ENCODE peak calls at places on chromosomes 11 and 22, in eight cellular contexts. O, B, Y, H, U, E, I and S are unnamed samples.

GRCh38 chr22:33921576-33922181 is 1.4 kb upstream of the LARGE1 start:
- DNase-seq in O (no peak), E (peak), U (peak), Y (peak), H (peak), I (peak), B (no peak), S (no peak)

GRCh38 chr11:13837286-13837685 is 125.2 kb upstream of the SPON1 start:
- DNase-seq in E (peak), B (no peak), U (peak), I (no peak), O (no peak), H (no peak), Y (no peak), S (no peak)

GRCh38 chr11:93117578-93117964 is 80.2 kb downstream of the SLC36A4 start:
- DNase-seq in O (no peak), Y (no peak), E (no peak), I (no peak), U (no peak), H (no peak), B (no peak), S (no peak)

GRCh38 chr22:37228106-37229011 is 15.7 kb downstream of the RAC2 start:
- DNase-seq in Y (peak), H (no peak), E (no peak), O (no peak), U (peak), B (no peak), I (no peak), S (no peak)

GRCh38 chr11:77519847-77520246 is 46.0 kb upstream of the PAK1 start:
- DNase-seq in O (no peak), H (no peak), I (no peak), Y (no peak), U (no peak), E (no peak), B (no peak), S (no peak)

GRCh38 chr22:46777609-46777970 is 15.1 kb downstream of the TBC1D22A start:
- DNase-seq in H (peak), E (no peak), B (no peak), O (peak), I (no peak), U (no peak), Y (peak), S (no peak)

GRCh38 chr11:134572741-134573675 is 161.0 kb upstream of the B3GAT1 start:
- DNase-seq in U (no peak), O (no peak), E (no peak), Y (no peak), B (no peak), H (no peak), I (peak), S (no peak)

GRCh38 chr11:131744847-131745246 is 374.4 kb downstream of the NTM start:
- DNase-seq in Y (no peak), E (no peak), B (no peak), I (no peak), U (peak), H (no peak), O (no peak), S (no peak)

GRCh38 chr11:134950692-134951304 is 538.8 kb upstream of the B3GAT1 start:
- DNase-seq in Y (no peak), E (no peak), O (no peak), I (no peak), H (no peak), U (peak), B (no peak), S (no peak)

GRCh38 chr22:31870890-31871289 is 73.4 kb upstream of the YWHAH start:
- DNase-seq in I (no peak), O (no peak), U (peak), H (no peak), Y (no peak), E (peak), B (peak), S (peak)

GRCh38 chr11:134643115-134643514 is 231.1 kb upstream of the B3GAT1 start:
- DNase-seq in H (no peak), B (no peak), U (no peak), I (no peak), E (no peak), Y (no peak), O (no peak), S (no peak)

GRCh38 chr11:14892577-14892976 is 546 bp upstream of the CYP2R1 start:
- DNase-seq in H (no peak), O (no peak), E (no peak), U (no peak), I (no peak), Y (no peak), B (no peak), S (no peak)

GRCh38 chr22:23187871-23188700 is 7.8 kb downstream of the BCR start:
- DNase-seq in U (no peak), O (no peak), E (no peak), I (no peak), H (no peak), B (peak), Y (no peak), S (no peak)

GRCh38 chr22:46259374-46259773 is 3.8 kb downstream of the PKDREJ start:
- DNase-seq in Y (no peak), B (no peak), U (no peak), E (no peak), H (no peak), O (no peak), I (no peak), S (no peak)

GRCh38 chr11:1050581-1051355 is 14.2 kb upstream of the MUC6 start:
- DNase-seq in U (peak), O (peak), B (no peak), Y (peak), H (peak), E (peak), I (peak), S (peak)

GRCh38 chr22:23256986-23257888 is 76.9 kb downstream of the BCR start:
- DNase-seq in I (no peak), Y (peak), O (no peak), E (no peak), U (no peak), H (peak), B (no peak), S (no peak)

GRCh38 chr11:120801801-120802689 is 221.9 kb upstream of the TBCEL start:
- DNase-seq in U (peak), I (peak), H (peak), O (peak), B (peak), Y (peak), E (peak), S (peak)

GRCh38 chr11:104365676-104366075 is 201.7 kb upstream of the PDGFD start:
- DNase-seq in E (no peak), O (no peak), H (no peak), U (no peak), Y (no peak), B (no peak), I (no peak), S (no peak)

GRCh38 chr11:108906329-108906728 is 241.5 kb downstream of the DDX10 start:
- DNase-seq in H (no peak), O (no peak), E (no peak), Y (no peak), I (no peak), B (no peak), U (peak), S (no peak)

GRCh38 chr11:69840371-69841169 is 21.4 kb upstream of the FGF3 start:
- DNase-seq in H (no peak), U (no peak), O (no peak), B (no peak), E (no peak), I (no peak), Y (peak), S (no peak)

GRCh38 chr11:69841859-69842698 is 22.9 kb upstream of the FGF3 start:
- DNase-seq in Y (peak), E (no peak), B (no peak), H (no peak), O (no peak), I (no peak), U (no peak), S (peak)

GRCh38 chr11:69839516-69839915 is 20.3 kb upstream of the FGF3 start:
- DNase-seq in U (no peak), H (no peak), Y (peak), E (no peak), B (no peak), I (no peak), O (no peak), S (no peak)

GRCh38 chr11:69842746-69843528 is 23.7 kb upstream of the FGF3 start:
- DNase-seq in O (no peak), I (no peak), B (no peak), Y (peak), H (no peak), E (no peak), U (no peak), S (no peak)

GRCh38 chr11:69841170-69841858 is 22.1 kb upstream of the FGF3 start:
- DNase-seq in B (no peak), O (no peak), I (no peak), E (no peak), H (no peak), U (no peak), Y (no peak), S (no peak)
- H3K4me3 ChIP-seq in B (no peak), O (no peak), I (no peak), E (no peak), H (no peak), U (no peak), Y (no peak), S (no peak)

GRCh38 chr11:72720806-72721205 is 31.4 kb downstream of the ARAP1 start:
- DNase-seq in O (no peak), U (no peak), I (no peak), Y (no peak), H (no peak), E (no peak), B (no peak), S (peak)
- H3K4me3 ChIP-seq in O (peak), U (peak), I (no peak), Y (peak), H (peak), E (peak), B (peak), S (peak)

GRCh38 chr11:129252621-129253020 is 60.5 kb upstream of the ARHGAP32 start:
- DNase-seq in H (no peak), B (no peak), U (no peak), I (no peak), O (no peak), E (no peak), Y (no peak), S (no peak)

GRCh38 chr11:129249351-129249750 is 57.2 kb upstream of the ARHGAP32 start:
- DNase-seq in U (peak), Y (no peak), B (peak), O (no peak), H (no peak), E (no peak), I (no peak), S (no peak)

GRCh38 chr11:129248618-129249017 is 56.5 kb upstream of the ARHGAP32 start:
- DNase-seq in E (no peak), H (no peak), O (no peak), U (peak), Y (no peak), B (peak), I (no peak), S (no peak)

GRCh38 chr11:129249923-129250322 is 57.8 kb upstream of the ARHGAP32 start:
- DNase-seq in E (no peak), Y (no peak), O (no peak), I (no peak), B (no peak), H (no peak), U (peak), S (no peak)

GRCh38 chr11:129251067-129251466 is 58.9 kb upstream of the ARHGAP32 start:
- DNase-seq in H (no peak), O (no peak), I (no peak), B (no peak), U (peak), E (no peak), Y (no peak), S (no peak)
- H3K4me3 ChIP-seq in H (no peak), O (no peak), I (no peak), B (no peak), U (no peak), E (no peak), Y (no peak), S (no peak)

DNA sequence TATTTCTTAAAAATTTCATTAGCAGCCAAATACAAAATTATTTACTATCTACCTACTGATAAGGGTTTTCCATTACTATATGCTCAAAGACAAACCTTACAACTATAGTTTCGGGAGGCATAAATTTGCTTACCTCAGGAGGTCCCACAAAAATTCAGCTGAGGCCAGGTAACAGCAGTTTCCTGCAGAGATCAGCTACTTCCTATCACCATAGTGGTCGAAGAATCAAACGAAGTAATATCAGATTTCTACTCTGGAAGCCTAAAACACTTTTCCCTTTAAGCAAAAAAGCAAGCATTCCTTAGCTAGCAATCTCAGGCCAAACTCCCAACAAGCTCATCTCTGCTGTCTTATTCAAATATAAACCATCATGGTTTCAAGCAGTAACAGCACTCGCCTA is 3.1 kb downstream of the NAP1L4 start:
- DNase-seq in Y (no peak), U (no peak), H (no peak), B (no peak), O (no peak), I (no peak), E (no peak), S (no peak)
- H3K4me3 ChIP-seq in Y (peak), U (peak), H (peak), B (no peak), O (peak), I (no peak), E (no peak), S (peak)

GRCh38 chr11:57974132-57974531 is 49.5 kb upstream of the OR9Q1 start:
- DNase-seq in I (no peak), B (no peak), H (no peak), Y (no peak), O (no peak), U (no peak), E (no peak), S (no peak)

GRCh38 chr11:57977709-57978108 is 46.0 kb upstream of the OR9Q1 start:
- DNase-seq in U (no peak), B (no peak), E (no peak), Y (no peak), O (no peak), H (no peak), I (no peak), S (no peak)

GRCh38 chr11:57971272-57972012 is 52.2 kb upstream of the OR9Q1 start:
- DNase-seq in B (no peak), H (no peak), Y (no peak), I (no peak), O (no peak), U (no peak), E (no peak), S (no peak)

GRCh38 chr11:57974830-57975229 is 48.9 kb upstream of the OR9Q1 start:
- DNase-seq in Y (no peak), I (no peak), U (peak), O (no peak), B (no peak), H (no peak), E (no peak), S (no peak)

GRCh38 chr11:57972013-57972367 is 51.7 kb upstream of the OR9Q1 start:
- DNase-seq in E (no peak), U (no peak), H (no peak), I (no peak), O (no peak), Y (no peak), B (no peak), S (no peak)
- H3K4me3 ChIP-seq in E (no peak), U (no peak), H (no peak), I (no peak), O (no peak), Y (no peak), B (no peak), S (no peak)

GRCh38 chr22:48098936-48099245 is 1336.4 kb downstream of the TBC1D22A start:
- DNase-seq in Y (peak), O (no peak), E (no peak), H (no peak), U (no peak), I (no peak), B (no peak), S (no peak)
- H3K4me3 ChIP-seq in Y (no peak), O (peak), E (no peak), H (no peak), U (no peak), I (no peak), B (no peak), S (no peak)